ENCODE peak calls at places on chromosomes 12 and 14, in ten cellular contexts. P, B, X, O, N, L, G, F, V and Q are unnamed samples.

GRCh38 chr14:105917933-105918436 is 391.6 kb downstream of the TMEM121 start:
- DNase-seq in L (no peak), P (no peak), V (no peak), X (no peak), B (peak; percentile 32), G (peak; percentile 40), O (no peak), N (no peak), F (no peak), Q (peak; percentile 58)

GRCh38 chr14:101587403-101587998 is 26.2 kb downstream of the DIO3 start:
- DNase-seq in O (no peak), F (no peak), G (no peak), P (no peak), N (no peak), X (no peak), V (no peak), L (no peak), B (no peak), Q (no peak)

GRCh38 chr12:2231011-2231595 is 178.3 kb downstream of the CACNA1C start:
- DNase-seq in O (no peak), F (no peak), P (no peak), V (no peak), L (no peak), N (no peak), X (no peak), G (no peak), B (no peak), Q (no peak)

GRCh38 chr14:54902143-54902520 is 494 bp downstream of the GCH1 start:
- DNase-seq in N (peak; percentile 85), G (peak; percentile 89), X (peak; percentile 84), F (peak; percentile 85), O (peak; percentile 60), L (peak; percentile 78), P (no peak), B (peak; percentile 88), V (peak; percentile 82), Q (peak; percentile 95)

GRCh38 chr14:51333299-51333698 is 93.3 kb downstream of the TMX1 start:
- DNase-seq in O (no peak), N (no peak), F (no peak), P (no peak), B (no peak), L (no peak), V (no peak), X (no peak), G (no peak), Q (no peak)

GRCh38 chr12:104223599-104224168 is 8.1 kb downstream of the TXNRD1 start:
- DNase-seq in X (no peak), G (no peak), F (no peak), L (no peak), N (no peak), V (no peak), O (no peak), P (no peak), B (no peak), Q (no peak)

GRCh38 chr14:31806249-31806648 is 245.0 kb downstream of the NUBPL start:
- DNase-seq in F (peak; percentile 30), O (no peak), V (no peak), N (no peak), B (no peak), P (no peak), G (no peak), X (no peak), L (no peak), Q (no peak)

GRCh38 chr12:126706300-126706699 is 1560.7 kb upstream of the TMEM132C start:
- DNase-seq in O (no peak), N (peak; percentile 4), L (no peak), V (no peak), B (no peak), G (no peak), F (no peak), P (no peak), X (no peak), Q (no peak)

GRCh38 chr12:3336606-3337311 is 154.2 kb upstream of the PRMT8 start:
- DNase-seq in L (no peak), G (peak; percentile 24), N (peak; percentile 22), B (no peak), V (peak; percentile 28), O (no peak), X (no peak), P (no peak), F (no peak), Q (no peak)

GRCh38 chr12:40692617-40693502 is 621 bp downstream of the CNTN1 start:
- DNase-seq in L (no peak), B (peak; percentile 54), O (peak; percentile 18), V (peak; percentile 32), X (no peak), N (no peak), P (no peak), G (peak; percentile 46), F (no peak), Q (peak; percentile 78)

GRCh38 chr14:70014696-70015095 is 135.5 kb downstream of the SMOC1 start:
- DNase-seq in V (no peak), B (no peak), G (no peak), N (no peak), F (no peak), O (no peak), P (no peak), X (no peak), L (no peak), Q (no peak)

GRCh38 chr12:109475993-109476806 is 900 bp downstream of the KCTD10 start:
- DNase-seq in O (no peak), B (no peak), N (no peak), V (no peak), G (no peak), L (no peak), F (peak; percentile 25), P (no peak), X (no peak), Q (no peak)

GRCh38 chr12:53659011-53659551 is 16.8 kb downstream of the ATP5MC2 start:
- DNase-seq in L (no peak), G (peak; percentile 60), P (no peak), V (peak; percentile 91), N (peak; percentile 95), X (peak; percentile 37), F (peak; percentile 87), O (peak; percentile 23), B (no peak), Q (no peak)

GRCh38 chr12:8813963-8814362 is 8.5 kb upstream of the A2ML1 start:
- DNase-seq in F (no peak), O (no peak), P (no peak), V (no peak), N (no peak), X (no peak), L (no peak), B (no peak), G (no peak), Q (no peak)

GRCh38 chr12:95624544-95624943 is 73.3 kb upstream of the USP44 start:
- DNase-seq in O (no peak), L (no peak), G (no peak), X (no peak), V (peak; percentile 25), P (no peak), B (no peak), F (no peak), N (no peak), Q (no peak)

GRCh38 chr14:101020971-101021370 is 117.4 kb upstream of the RTL1 start:
- DNase-seq in L (no peak), N (no peak), B (no peak), V (no peak), F (no peak), X (no peak), G (peak; percentile 5), O (no peak), P (no peak), Q (peak; percentile 17)

GRCh38 chr14:74918380-74918779 is 4.7 kb downstream of the RPS6KL1 start:
- DNase-seq in F (no peak), X (no peak), V (no peak), P (no peak), O (no peak), B (no peak), L (no peak), N (no peak), G (no peak), Q (peak; percentile 48)

GRCh38 chr14:104970231-104971068 is 7.7 kb downstream of the AHNAK2 start:
- DNase-seq in B (peak; percentile 63), G (peak; percentile 54), V (peak; percentile 39), L (no peak), F (peak; percentile 80), P (no peak), N (peak; percentile 86), O (peak; percentile 92), X (no peak), Q (peak; percentile 76)

GRCh38 chr14:24274101-24274543 is 2.7 kb upstream of the RABGGTA start:
- DNase-seq in G (no peak), X (no peak), F (no peak), L (no peak), N (peak; percentile 78), O (no peak), P (no peak), B (no peak), V (peak; percentile 90), Q (no peak)
- H3K4me1 ChIP-seq in G (peaks cover 3% of the 10 kb centered on the region), X (peaks cover 5% of the 10 kb centered on the region), F (peaks cover 40% of the 10 kb centered on the region), L (peaks cover 37% of the 10 kb centered on the region), N (peaks cover 24% of the 10 kb centered on the region), O (no peaks in the 10 kb centered on the region), P (no peaks in the 10 kb centered on the region), B (peaks cover 75% of the 10 kb centered on the region), V (peaks cover 51% of the 10 kb centered on the region), Q (peaks cover 81% of the 10 kb centered on the region)

DNA sequence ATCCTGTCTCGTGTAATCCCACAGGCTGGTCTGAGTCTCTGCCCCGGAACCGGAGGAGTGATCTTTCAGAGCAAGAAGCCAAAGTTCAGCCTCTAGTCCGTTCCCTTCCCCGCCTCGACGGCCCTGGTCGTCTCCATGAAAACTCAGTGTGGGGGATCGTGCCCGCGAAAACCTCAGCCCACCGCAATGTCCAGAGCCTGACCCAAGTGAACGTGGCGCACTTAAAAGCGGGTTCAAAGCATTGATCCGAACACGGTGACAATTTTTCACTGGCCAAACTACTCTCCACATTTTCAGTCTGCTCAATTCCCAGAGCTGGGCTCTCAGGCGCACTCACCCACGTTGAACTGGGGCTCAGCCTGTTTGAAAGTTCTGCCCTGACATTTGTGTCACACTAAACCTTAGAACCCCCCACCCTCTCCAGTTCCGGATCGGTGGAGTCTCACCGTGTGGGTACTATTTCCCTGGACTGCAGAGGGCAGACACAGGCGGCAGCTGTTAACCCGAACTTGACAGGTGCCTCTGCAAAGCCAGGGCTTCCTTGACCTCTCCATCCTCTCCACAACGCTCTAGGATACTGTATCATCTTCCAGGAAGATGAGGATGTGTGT is 883 bp upstream of the PRICKLE1 start:
- DNase-seq in X (peak; percentile 29), F (peak; percentile 44), V (peak; percentile 39), G (no peak), P (no peak), N (peak; percentile 50), O (peak; percentile 42), L (no peak), B (peak; percentile 50), Q (peak; percentile 43)
- H3K4me3 ChIP-seq in X (peak overlapping the region; percentile 47), F (peak overlapping the region; percentile 97), V (peak overlapping the region; percentile 29), G (peak overlapping the region; percentile 57), P (peak overlapping the region; percentile 75), N (peak overlapping the region; percentile 80), O (peak overlapping the region; percentile 78), L (no peak overlapping the region), B (peak overlapping the region; percentile 82), Q (peak overlapping the region; percentile 87)

GRCh38 chr12:121628536-121628935 is 2.2 kb downstream of the ORAI1 start:
- DNase-seq in O (no peak), V (no peak), N (no peak), X (no peak), G (no peak), B (no peak), P (no peak), F (no peak), L (no peak), Q (no peak)
- H3K4me1 ChIP-seq in O (no peaks in the 10 kb centered on the region), V (peaks cover 47% of the 10 kb centered on the region), N (peaks cover 34% of the 10 kb centered on the region), X (peaks cover 25% of the 10 kb centered on the region), G (peaks cover 28% of the 10 kb centered on the region), B (peaks cover 74% of the 10 kb centered on the region), P (peaks cover 11% of the 10 kb centered on the region), F (peaks cover 20% of the 10 kb centered on the region), L (peaks cover 68% of the 10 kb centered on the region), Q (peaks cover 16% of the 10 kb centered on the region)

GRCh38 chr14:94310248-94310647 is 12.9 kb downstream of the SERPINA6 start:
- DNase-seq in V (no peak), G (no peak), N (no peak), P (no peak), O (no peak), L (no peak), B (no peak), F (no peak), X (no peak), Q (no peak)
- H3K4me3 ChIP-seq in V (no peak overlapping the region), G (no peak overlapping the region), N (no peak overlapping the region), P (no peak overlapping the region), O (no peak overlapping the region), L (no peak overlapping the region), B (no peak overlapping the region), F (no peak overlapping the region), X (no peak overlapping the region), Q (no peak overlapping the region)